ENCODE peak calls at places on chromosome 11, in four cellular contexts. Z, L, W and B are unnamed samples.
A peak's percentile ranks its signal among the peaks of the same experiment; 100 is the strongest.

GRCh38 chr11:67248653-67249052 is 17.6 kb upstream of the GRK2 start:
- DNase-seq in W (no peak), L (no peak), Z (no peak), B (no peak)

GRCh38 chr11:63666874-63667273 is 4.3 kb downstream of the ATL3 start:
- DNase-seq in Z (peak; percentile 94), W (no peak), L (no peak), B (peak; percentile 90)

GRCh38 chr11:69667619-69668604 is 7.2 kb downstream of the LTO1 start:
- DNase-seq in L (no peak), Z (no peak), W (no peak), B (no peak)

GRCh38 chr11:131932584-131933360 is 562.4 kb downstream of the NTM start:
- DNase-seq in Z (no peak), L (no peak), W (no peak), B (no peak)

GRCh38 chr11:108825381-108825780 is 160.5 kb downstream of the DDX10 start:
- DNase-seq in W (no peak), Z (peak; percentile 16), L (no peak), B (no peak)

GRCh38 chr11:97973352-97973857 is 1047.3 kb upstream of the CNTN5 start:
- DNase-seq in W (no peak), Z (no peak), L (no peak), B (no peak)

GRCh38 chr11:77407613-77408012 is 66.3 kb downstream of the PAK1 start:
- DNase-seq in Z (peak; percentile 92), W (no peak), L (no peak), B (peak; percentile 78)

GRCh38 chr11:13595166-13595565 is 73.3 kb upstream of the FAR1 start:
- DNase-seq in Z (peak; percentile 42), L (no peak), W (no peak), B (no peak)

GRCh38 chr11:108494182-108494581 is 4.0 kb downstream of the POGLUT3 start:
- DNase-seq in Z (no peak), L (no peak), W (no peak), B (no peak)

GRCh38 chr11:14413307-14414072 is 54.5 kb upstream of the RRAS2 start:
- DNase-seq in W (peak; percentile 70), Z (peak; percentile 58), L (no peak), B (no peak)

GRCh38 chr11:2750601-2751522 is 51.1 kb upstream of the KCNQ1OT1 start:
- DNase-seq in L (no peak), W (no peak), Z (no peak), B (no peak)
- H3K4ac ChIP-seq in L (no peak overlapping the region), W (no peak overlapping the region), Z (no peak overlapping the region), B (no peak overlapping the region)

GRCh38 chr11:45885921-45886721 is 670 bp downstream of the MAPK8IP1 start:
- DNase-seq in Z (no peak), L (no peak), W (peak; percentile 80), B (no peak)
- H2AFZ ChIP-seq in Z (peak overlapping the region; percentile 86), L (peak overlapping the region; percentile 93), W (no peak overlapping the region), B (no peak overlapping the region)

DNA sequence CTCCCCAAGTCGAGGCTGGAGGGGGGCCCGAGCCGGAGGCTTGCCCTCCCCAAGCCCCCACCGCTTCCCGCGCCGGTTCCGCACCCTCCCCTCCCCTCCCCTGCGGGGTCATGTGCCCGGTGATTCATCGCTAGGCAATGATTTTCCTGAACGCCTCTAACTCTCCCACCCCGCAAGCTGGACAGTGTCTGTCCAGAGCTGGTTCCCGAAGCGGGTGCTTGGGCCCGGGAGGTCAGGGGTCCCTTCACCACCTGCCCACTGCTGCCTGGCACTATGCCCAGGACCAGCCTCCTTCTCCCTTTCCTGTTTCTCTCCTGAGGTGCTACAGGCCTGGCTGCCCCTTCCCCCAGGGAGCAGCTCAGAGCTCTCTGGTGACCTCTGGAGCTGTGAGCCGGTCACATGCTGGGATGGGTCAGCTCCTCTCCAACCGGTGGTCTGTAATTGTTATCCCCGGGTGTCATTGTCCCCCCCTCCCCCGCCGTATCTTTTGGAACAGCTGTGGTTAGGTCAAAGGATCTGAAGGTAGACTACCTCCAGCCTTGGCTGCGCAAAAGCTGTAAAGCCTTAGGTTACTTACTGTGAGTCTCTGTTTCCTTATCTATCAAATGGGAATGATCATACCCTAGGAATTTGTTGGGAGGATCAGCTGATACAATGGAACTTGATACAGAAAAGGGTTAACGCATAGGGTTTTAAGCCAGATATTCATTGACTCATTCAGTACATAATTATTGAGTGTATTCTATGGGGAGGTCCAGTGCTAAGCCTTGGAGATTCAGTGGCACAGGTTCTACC is 722 bp downstream of the STX3 start:
- DNase-seq in L (peak; percentile 51), W (peak; percentile 81), Z (peak; percentile 63), B (peak; percentile 85)
- H3K4ac ChIP-seq in L (no peak overlapping the region), W (no peak overlapping the region), Z (peak overlapping the region; percentile 68), B (peak overlapping the region; percentile 83)

GRCh38 chr11:133811850-133812685 is 33.2 kb downstream of the SPATA19 start:
- DNase-seq in Z (no peak), W (no peak), L (no peak), B (no peak)
- H2AFZ ChIP-seq in Z (no peak overlapping the region), W (no peak overlapping the region), L (no peak overlapping the region), B (no peak overlapping the region)

DNA sequence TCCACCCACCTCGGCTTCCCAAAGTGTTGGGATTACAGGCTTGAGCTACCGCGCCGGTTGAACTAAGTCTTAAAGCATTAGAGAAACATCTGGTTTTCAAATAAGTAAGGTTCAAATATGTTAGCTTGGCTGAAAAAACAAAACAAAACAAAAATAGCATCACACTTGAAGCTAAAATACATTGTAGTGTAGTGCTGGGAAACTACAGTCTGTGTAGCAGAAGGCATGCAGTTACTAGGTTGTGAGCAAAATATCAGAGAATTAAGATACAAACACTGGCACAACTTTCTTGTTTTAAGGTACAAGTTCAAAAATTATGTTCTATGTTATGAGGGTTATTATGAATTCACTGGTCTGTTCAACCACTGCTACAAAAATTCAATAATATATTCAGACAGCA is 224.8 kb upstream of the CHORDC1 start:
- DNase-seq in Z (no peak), L (no peak), W (no peak), B (no peak)
- H3K4ac ChIP-seq in Z (no peak overlapping the region), L (no peak overlapping the region), W (no peak overlapping the region), B (no peak overlapping the region)

GRCh38 chr11:506238-506949 is 648 bp downstream of the RNH1 start:
- DNase-seq in W (peak; percentile 98), Z (peak; percentile 98), L (no peak), B (peak; percentile 97)
- H2AFZ ChIP-seq in W (peak overlapping the region; percentile 14), Z (peak overlapping the region; percentile 100), L (peak overlapping the region; percentile 97), B (no peak overlapping the region)

DNA sequence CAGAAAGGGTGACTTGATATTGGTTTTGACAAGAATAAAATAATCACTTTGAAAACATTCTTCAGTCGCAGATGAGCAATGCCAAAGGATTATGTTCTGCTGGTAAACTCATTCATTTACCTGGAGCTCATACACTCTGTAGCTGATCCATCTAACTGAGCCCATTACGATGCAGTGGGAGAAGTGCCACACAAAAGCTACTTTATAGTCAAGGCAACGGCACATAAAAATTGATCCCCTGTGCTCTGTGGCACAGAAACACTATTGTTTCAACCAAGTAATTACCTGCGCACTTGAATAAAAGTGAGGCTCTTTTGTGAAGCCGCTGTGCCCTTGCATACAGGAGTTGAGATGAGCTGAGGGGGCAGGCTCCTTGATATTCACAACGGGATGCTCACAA is 7.3 kb downstream of the DKK3 start:
- DNase-seq in W (no peak), Z (no peak), L (no peak), B (no peak)
- H3K4ac ChIP-seq in W (no peak overlapping the region), Z (no peak overlapping the region), L (no peak overlapping the region), B (no peak overlapping the region)

DNA sequence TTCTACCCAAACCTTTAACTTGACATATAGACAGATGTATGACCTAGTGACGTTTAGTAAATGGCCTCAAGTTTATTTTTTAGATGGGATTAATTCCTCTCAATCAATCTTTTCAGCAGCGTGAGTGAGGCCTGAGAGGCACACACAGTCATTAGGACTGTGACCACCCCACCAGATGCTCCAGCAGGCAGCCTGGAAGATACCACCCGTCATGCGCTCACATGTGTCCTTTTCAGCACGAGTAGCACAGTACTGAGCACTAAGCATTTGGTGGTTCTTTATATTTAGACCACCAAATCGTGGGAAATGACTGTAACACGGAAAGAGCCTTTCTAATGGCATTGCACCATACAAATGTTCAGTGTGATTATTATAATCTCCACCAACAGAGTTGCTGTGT is 354.6 kb upstream of the DDI1 start:
- DNase-seq in L (no peak), W (no peak), Z (no peak), B (no peak)
- H2AFZ ChIP-seq in L (peak overlapping the region; percentile 35), W (peak overlapping the region; percentile 53), Z (no peak overlapping the region), B (no peak overlapping the region)